ENCODE peak calls at places on chromosomes 16 and 17, in five cellular contexts. One of them, this sample, is unnamed.

GRCh38 chr17:16439867-16440351 is 24.5 kb downstream of the TRPV2 start:
- DNase-seq in GM06990: no peak
- DNase-seq in heart left ventricle: no peak
- DNase-seq in colonic mucosa: no peak
- DNase-seq in psoas muscle: no peak
- DNase-seq in this sample: no peak

GRCh38 chr16:80738521-80738920 is 65.9 kb downstream of the CDYL2 start:
- DNase-seq in GM06990: no peak
- DNase-seq in heart left ventricle: no peak
- DNase-seq in colonic mucosa: no peak
- DNase-seq in psoas muscle: no peak
- DNase-seq in this sample: no peak

GRCh38 chr16:17947637-17948036 is 388.9 kb downstream of the NPIPA8 start:
- DNase-seq in GM06990: no peak
- DNase-seq in heart left ventricle: no peak
- DNase-seq in colonic mucosa: no peak
- DNase-seq in psoas muscle: no peak
- DNase-seq in this sample: no peak

GRCh38 chr16:22358000-22358399 is 16.4 kb downstream of the CDR2 start:
- DNase-seq in GM06990: no peak
- DNase-seq in heart left ventricle: no peak
- DNase-seq in colonic mucosa: no peak
- DNase-seq in psoas muscle: no peak
- DNase-seq in this sample: no peak

GRCh38 chr17:71726320-71726719 is 394.5 kb upstream of the SOX9 start:
- DNase-seq in GM06990: no peak
- DNase-seq in heart left ventricle: no peak
- DNase-seq in colonic mucosa: no peak
- DNase-seq in psoas muscle: no peak
- DNase-seq in this sample: no peak

GRCh38 chr16:31876955-31877828 is 3.6 kb downstream of the ZNF267 start:
- DNase-seq in GM06990: peak
- DNase-seq in heart left ventricle: no peak
- DNase-seq in colonic mucosa: no peak
- DNase-seq in psoas muscle: no peak
- DNase-seq in this sample: peak

GRCh38 chr16:59192551-59193199 is 458.6 kb upstream of the GOT2 start:
- DNase-seq in GM06990: no peak
- DNase-seq in heart left ventricle: no peak
- DNase-seq in colonic mucosa: peak
- DNase-seq in psoas muscle: no peak
- DNase-seq in this sample: peak

GRCh38 chr17:40477796-40478195 is 23.6 kb downstream of the TNS4 start:
- DNase-seq in GM06990: no peak
- DNase-seq in heart left ventricle: no peak
- DNase-seq in colonic mucosa: no peak
- DNase-seq in psoas muscle: no peak
- DNase-seq in this sample: no peak

GRCh38 chr16:18839555-18839954 is 38.2 kb upstream of the ARL6IP1 start:
- DNase-seq in GM06990: no peak
- DNase-seq in heart left ventricle: no peak
- DNase-seq in colonic mucosa: peak
- DNase-seq in psoas muscle: no peak
- DNase-seq in this sample: no peak

GRCh38 chr17:1011760-1012735 is 15.1 kb downstream of the TIMM22 start:
- DNase-seq in GM06990: no peak
- DNase-seq in heart left ventricle: no peak
- DNase-seq in colonic mucosa: no peak
- DNase-seq in psoas muscle: peak
- DNase-seq in this sample: no peak

GRCh38 chr16:13702614-13703013 is 217.3 kb upstream of the ERCC4 start:
- DNase-seq in GM06990: no peak
- DNase-seq in heart left ventricle: no peak
- DNase-seq in colonic mucosa: no peak
- DNase-seq in psoas muscle: no peak
- DNase-seq in this sample: no peak

GRCh38 chr17:77388384-77389306 is 247.9 kb downstream of the SEC14L1 start:
- DNase-seq in GM06990: no peak
- DNase-seq in heart left ventricle: no peak
- DNase-seq in colonic mucosa: no peak
- DNase-seq in psoas muscle: peak
- DNase-seq in this sample: no peak

GRCh38 chr17:69874220-69874670 is 200.8 kb upstream of the KCNJ16 start:
- DNase-seq in GM06990: no peak
- DNase-seq in heart left ventricle: no peak
- DNase-seq in colonic mucosa: no peak
- DNase-seq in psoas muscle: no peak
- DNase-seq in this sample: no peak

GRCh38 chr17:57226793-57227192 is 29.5 kb upstream of the MSI2 start:
- DNase-seq in GM06990: no peak
- DNase-seq in heart left ventricle: no peak
- DNase-seq in colonic mucosa: no peak
- DNase-seq in psoas muscle: no peak
- DNase-seq in this sample: no peak

GRCh38 chr17:15122857-15123256 is 142.3 kb downstream of the PMP22 start:
- DNase-seq in GM06990: no peak
- DNase-seq in heart left ventricle: no peak
- DNase-seq in colonic mucosa: no peak
- DNase-seq in psoas muscle: no peak
- DNase-seq in this sample: no peak

GRCh38 chr17:45917081-45917480 is 22.7 kb downstream of the MAPT start:
- DNase-seq in GM06990: no peak
- DNase-seq in heart left ventricle: no peak
- DNase-seq in colonic mucosa: no peak
- DNase-seq in psoas muscle: no peak
- DNase-seq in this sample: no peak

GRCh38 chr16:19356024-19356952 is 61.4 kb upstream of the TMC5 start:
- DNase-seq in GM06990: peak
- DNase-seq in heart left ventricle: no peak
- DNase-seq in colonic mucosa: no peak
- DNase-seq in psoas muscle: no peak
- DNase-seq in this sample: no peak

GRCh38 chr17:80826955-80827645 is 164.5 kb upstream of the CHMP6 start:
- DNase-seq in GM06990: no peak
- DNase-seq in heart left ventricle: peak
- DNase-seq in colonic mucosa: no peak
- DNase-seq in psoas muscle: peak
- DNase-seq in this sample: no peak

GRCh38 chr16:89615596-89616090 is 2.2 kb downstream of the DPEP1 start:
- DNase-seq in GM06990: no peak
- DNase-seq in heart left ventricle: no peak
- DNase-seq in colonic mucosa: peak
- DNase-seq in psoas muscle: no peak
- DNase-seq in this sample: no peak

GRCh38 chr17:57518587-57519118 is 226.4 kb downstream of the CCDC182 start:
- DNase-seq in GM06990: no peak
- DNase-seq in heart left ventricle: peak
- DNase-seq in colonic mucosa: no peak
- DNase-seq in psoas muscle: peak
- DNase-seq in this sample: no peak

GRCh38 chr16:66746682-66747081 is 4.7 kb downstream of the DYNC1LI2 start:
- DNase-seq in GM06990: no peak
- DNase-seq in heart left ventricle: no peak
- DNase-seq in colonic mucosa: no peak
- DNase-seq in psoas muscle: no peak
- DNase-seq in this sample: no peak

GRCh38 chr17:75289832-75290337 is 652 bp upstream of the SLC25A19 start:
- DNase-seq in GM06990: no peak
- DNase-seq in heart left ventricle: peak
- DNase-seq in colonic mucosa: peak
- DNase-seq in psoas muscle: no peak
- DNase-seq in this sample: peak

GRCh38 chr16:56956076-56956475 is 5.7 kb upstream of the CETP start:
- DNase-seq in GM06990: no peak
- DNase-seq in heart left ventricle: no peak
- DNase-seq in colonic mucosa: no peak
- DNase-seq in psoas muscle: no peak
- DNase-seq in this sample: no peak

GRCh38 chr16:56953006-56953405 is 8.7 kb upstream of the CETP start:
- DNase-seq in GM06990: no peak
- DNase-seq in heart left ventricle: no peak
- DNase-seq in colonic mucosa: no peak
- DNase-seq in psoas muscle: no peak
- DNase-seq in this sample: no peak

GRCh38 chr16:56961386-56961785 is 364 bp upstream of the CETP start:
- DNase-seq in GM06990: no peak
- DNase-seq in heart left ventricle: no peak
- DNase-seq in colonic mucosa: no peak
- DNase-seq in psoas muscle: no peak
- DNase-seq in this sample: no peak

GRCh38 chr16:56960681-56961281 is 969 bp upstream of the CETP start:
- DNase-seq in GM06990: no peak
- DNase-seq in heart left ventricle: no peak
- DNase-seq in colonic mucosa: no peak
- DNase-seq in psoas muscle: peak
- DNase-seq in this sample: no peak

GRCh38 chr16:56956756-56957155 is 5.0 kb upstream of the CETP start:
- DNase-seq in GM06990: no peak
- DNase-seq in heart left ventricle: no peak
- DNase-seq in colonic mucosa: no peak
- DNase-seq in psoas muscle: no peak
- DNase-seq in this sample: no peak
- TF ChIP-seq CTCF in GM06990: peak
- TF ChIP-seq CTCF in heart left ventricle: no peak
- TF ChIP-seq CTCF in colonic mucosa: no peak
- TF ChIP-seq CTCF in psoas muscle: no peak
- TF ChIP-seq CTCF in this sample: peak

GRCh38 chr16:11218324-11218962 is 37.6 kb downstream of the SOCS1 start:
- DNase-seq in GM06990: no peak
- DNase-seq in heart left ventricle: no peak
- DNase-seq in colonic mucosa: no peak
- DNase-seq in psoas muscle: no peak
- DNase-seq in this sample: no peak
- TF ChIP-seq CTCF in GM06990: peak
- TF ChIP-seq CTCF in heart left ventricle: peak
- TF ChIP-seq CTCF in colonic mucosa: no peak
- TF ChIP-seq CTCF in psoas muscle: peak
- TF ChIP-seq CTCF in this sample: peak

GRCh38 chr17:8720596-8720995 is 24.0 kb downstream of the CCDC42 start:
- DNase-seq in GM06990: no peak
- DNase-seq in heart left ventricle: no peak
- DNase-seq in colonic mucosa: no peak
- DNase-seq in psoas muscle: no peak
- DNase-seq in this sample: no peak
- TF ChIP-seq CTCF in GM06990: no peak
- TF ChIP-seq CTCF in heart left ventricle: no peak
- TF ChIP-seq CTCF in colonic mucosa: no peak
- TF ChIP-seq CTCF in psoas muscle: no peak
- TF ChIP-seq CTCF in this sample: no peak

GRCh38 chr17:58691701-58692238 is at the start of gene TEX14:
- DNase-seq in GM06990: no peak
- DNase-seq in heart left ventricle: no peak
- DNase-seq in colonic mucosa: no peak
- DNase-seq in psoas muscle: no peak
- DNase-seq in this sample: no peak

GRCh38 chr17:58694302-58694701 is 1.9 kb downstream of the RAD51C start:
- DNase-seq in GM06990: no peak
- DNase-seq in heart left ventricle: no peak
- DNase-seq in colonic mucosa: no peak
- DNase-seq in psoas muscle: no peak
- DNase-seq in this sample: no peak

GRCh38 chr17:58693751-58694150 is 1.3 kb downstream of the RAD51C start:
- DNase-seq in GM06990: no peak
- DNase-seq in heart left ventricle: no peak
- DNase-seq in colonic mucosa: no peak
- DNase-seq in psoas muscle: no peak
- DNase-seq in this sample: no peak

GRCh38 chr17:58693208-58693607 is 806 bp downstream of the RAD51C start:
- DNase-seq in GM06990: no peak
- DNase-seq in heart left ventricle: no peak
- DNase-seq in colonic mucosa: no peak
- DNase-seq in psoas muscle: no peak
- DNase-seq in this sample: no peak

DNA sequence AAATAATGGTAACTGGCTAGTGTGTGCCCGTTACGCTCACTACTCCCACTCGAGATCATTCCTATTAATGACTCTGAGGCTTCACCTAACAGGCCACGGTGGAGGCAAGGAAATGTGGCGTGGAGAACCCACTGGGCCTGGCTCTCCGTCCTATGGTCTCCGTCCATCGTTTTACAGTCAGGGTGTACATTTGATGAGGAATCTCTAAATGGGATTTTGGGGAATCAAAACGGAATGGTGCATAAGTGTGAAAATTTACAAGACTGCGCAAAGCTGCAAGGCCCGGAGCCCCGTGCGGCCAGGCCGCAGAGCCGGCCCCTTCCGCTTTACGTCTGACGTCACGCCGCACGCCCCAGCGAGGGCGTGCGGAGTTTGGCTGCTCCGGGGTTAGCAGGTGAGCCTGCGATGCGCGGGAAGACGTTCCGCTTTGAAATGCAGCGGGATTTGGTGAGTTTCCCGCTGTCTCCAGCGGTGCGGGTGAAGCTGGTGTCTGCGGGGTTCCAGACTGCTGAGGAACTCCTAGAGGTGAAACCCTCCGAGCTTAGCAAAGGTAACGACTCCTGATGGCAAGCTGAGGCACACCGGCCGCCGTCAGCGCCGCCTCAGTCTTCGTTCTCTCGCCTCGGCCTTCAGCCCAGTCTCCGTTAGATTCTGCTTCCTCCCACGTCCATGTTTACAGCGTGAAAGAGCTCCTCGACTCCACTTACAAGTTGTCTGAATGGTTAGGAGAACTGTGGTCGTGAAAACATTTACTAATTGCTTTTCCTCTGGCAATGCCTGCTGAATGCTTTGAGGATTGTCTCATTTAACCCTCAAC is at the start of gene RAD51C:
- DNase-seq in GM06990: peak
- DNase-seq in heart left ventricle: peak
- DNase-seq in colonic mucosa: peak
- DNase-seq in psoas muscle: peak
- DNase-seq in this sample: peak
- TF ChIP-seq CTCF in GM06990: no peak
- TF ChIP-seq CTCF in heart left ventricle: no peak
- TF ChIP-seq CTCF in colonic mucosa: no peak
- TF ChIP-seq CTCF in psoas muscle: no peak
- TF ChIP-seq CTCF in this sample: peak

GRCh38 chr16:75238853-75239371 is 12.5 kb downstream of the BCAR1 start:
- DNase-seq in GM06990: no peak
- DNase-seq in heart left ventricle: no peak
- DNase-seq in colonic mucosa: no peak
- DNase-seq in psoas muscle: no peak
- DNase-seq in this sample: no peak
- TF ChIP-seq CTCF in GM06990: no peak
- TF ChIP-seq CTCF in heart left ventricle: no peak
- TF ChIP-seq CTCF in colonic mucosa: no peak
- TF ChIP-seq CTCF in psoas muscle: peak
- TF ChIP-seq CTCF in this sample: no peak

This sample was measured in GM12864.